ENCODE peak calls at places on chromosomes 4 and X, in seven cellular contexts. H is adrenal gland, E is GM13976, K is upper lobe of right lung, Y is osteocyte, Q is endothelial cell, O is astrocyte of the spinal cord. M is an unnamed sample.

GRCh38 chr4:80073362-80074008 is 456 bp upstream of the ANTXR2 start:
- DNase-seq in H (no peak), E (peak), K (no peak), Y (no peak), Q (no peak), O (no peak), M (no peak)

GRCh38 chr4:52991452-52991851 is 129.3 kb downstream of the RASL11B start:
- DNase-seq in H (no peak), E (no peak), K (no peak), Y (no peak), Q (no peak), O (no peak), M (no peak)

GRCh38 chr4:8599657-8600056 is 7.1 kb downstream of the CPZ start:
- DNase-seq in H (peak), E (no peak), K (no peak), Y (peak), Q (no peak), O (peak), M (peak)

GRCh38 chr4:144906181-144906895 is 191.7 kb downstream of the ANAPC10 start:
- DNase-seq in H (no peak), E (no peak), K (no peak), Y (no peak), Q (no peak), O (peak), M (peak)

GRCh38 chr4:7739077-7739917 is 200.4 kb downstream of the AFAP1 start:
- DNase-seq in H (no peak), E (no peak), K (no peak), Y (no peak), Q (no peak), O (no peak), M (no peak)

GRCh38 chrX:23811135-23811781 is 28.3 kb downstream of the SAT1 start:
- DNase-seq in H (peak), E (no peak), K (no peak), Y (no peak), Q (no peak), O (no peak), M (peak)

GRCh38 chr4:98421106-98421505 is 159.9 kb downstream of the RAP1GDS1 start:
- DNase-seq in H (no peak), E (no peak), K (no peak), Y (no peak), Q (no peak), O (peak), M (no peak)

GRCh38 chr4:48403779-48404178 is 62.5 kb downstream of the SLAIN2 start:
- DNase-seq in H (no peak), E (no peak), K (no peak), Y (no peak), Q (no peak), O (no peak), M (no peak)

GRCh38 chrX:109155161-109155560 is 326.7 kb downstream of the GUCY2F start:
- DNase-seq in H (no peak), E (no peak), K (no peak), Y (no peak), Q (no peak), O (no peak), M (no peak)

GRCh38 chrX:119880076-119880475 is 8.4 kb downstream of the NDUFA1 start:
- DNase-seq in H (no peak), E (no peak), K (no peak), Y (no peak), Q (no peak), O (no peak), M (no peak)

GRCh38 chr4:5278213-5278612 is 226.9 kb downstream of the STK32B start:
- DNase-seq in H (no peak), E (no peak), K (no peak), Y (no peak), Q (no peak), O (no peak), M (no peak)

GRCh38 chr4:77481856-77482255 is 123.8 kb upstream of the CXCL13 start:
- DNase-seq in H (no peak), E (no peak), K (no peak), Y (no peak), Q (no peak), O (no peak), M (peak)

GRCh38 chrX:101260435-101260834 is 30.7 kb downstream of the TAF7L start:
- DNase-seq in H (no peak), E (peak), K (no peak), Y (no peak), Q (peak), O (no peak), M (peak)

GRCh38 chr4:73258668-73259551 is at the start of gene ANKRD17:
- DNase-seq in H (peak), E (peak), K (peak), Y (peak), Q (peak), O (peak), M (peak)

GRCh38 chrX:38657562-38657961 is 96.2 kb downstream of the TSPAN7 start:
- DNase-seq in H (no peak), E (no peak), K (no peak), Y (no peak), Q (no peak), O (no peak), M (no peak)

GRCh38 chrX:38651625-38652601 is 90.6 kb downstream of the TSPAN7 start:
- DNase-seq in H (no peak), E (peak), K (no peak), Y (no peak), Q (no peak), O (no peak), M (no peak)

GRCh38 chrX:38656350-38656915 is 95.1 kb downstream of the TSPAN7 start:
- DNase-seq in H (no peak), E (no peak), K (no peak), Y (no peak), Q (no peak), O (no peak), M (no peak)

GRCh38 chrX:38652934-38653442 is 91.6 kb downstream of the TSPAN7 start:
- DNase-seq in H (no peak), E (no peak), K (no peak), Y (no peak), Q (no peak), O (no peak), M (no peak)

DNA sequence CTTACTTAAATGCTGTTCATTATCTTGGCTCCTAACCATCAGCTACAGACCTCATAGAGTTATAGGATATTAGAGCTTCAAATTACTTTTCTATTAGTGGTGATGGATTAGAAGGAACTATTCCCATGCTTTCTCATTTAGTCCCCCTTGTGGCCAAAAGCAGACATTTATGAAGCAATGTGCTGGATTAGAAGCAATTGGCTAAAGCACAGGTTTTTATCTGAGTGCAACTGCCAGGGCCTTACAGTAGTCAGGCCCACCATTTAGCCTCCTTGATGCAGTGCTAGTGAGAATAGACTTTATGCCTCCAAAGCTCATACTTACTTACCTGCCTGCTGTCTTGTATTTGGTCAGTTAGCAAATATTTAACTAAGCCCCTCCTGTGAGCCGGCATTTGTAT is 93.0 kb downstream of the TSPAN7 start:
- DNase-seq in H (peak), E (no peak), K (no peak), Y (no peak), Q (peak), O (peak), M (peak)
- TF ChIP-seq CTCF in H (peak), E (no peak), K (peak), Y (peak), Q (peak), O (peak), M (peak)

DNA sequence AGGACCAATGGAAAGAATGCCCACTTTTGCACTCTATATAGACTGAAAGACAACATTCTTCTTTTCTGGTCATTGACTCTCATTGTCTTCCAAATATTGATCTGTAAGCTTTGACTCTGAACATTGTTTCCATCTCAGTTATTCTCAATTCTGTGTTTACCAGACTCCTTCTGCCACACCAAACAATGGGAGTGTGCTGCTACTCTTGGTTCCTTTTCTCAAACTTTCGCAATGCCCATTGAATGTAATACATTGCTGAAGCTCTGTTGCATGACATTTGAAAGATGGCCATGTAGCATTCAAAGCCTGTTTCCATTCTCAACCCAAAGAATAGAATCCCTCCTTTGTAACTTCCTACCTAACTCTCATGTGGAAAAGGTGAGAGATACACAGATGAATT is 136.2 kb downstream of the BTC start:
- DNase-seq in H (no peak), E (no peak), K (no peak), Y (no peak), Q (no peak), O (no peak), M (no peak)
- TF ChIP-seq CTCF in H (no peak), E (no peak), K (no peak), Y (no peak), Q (no peak), O (no peak), M (no peak)

DNA sequence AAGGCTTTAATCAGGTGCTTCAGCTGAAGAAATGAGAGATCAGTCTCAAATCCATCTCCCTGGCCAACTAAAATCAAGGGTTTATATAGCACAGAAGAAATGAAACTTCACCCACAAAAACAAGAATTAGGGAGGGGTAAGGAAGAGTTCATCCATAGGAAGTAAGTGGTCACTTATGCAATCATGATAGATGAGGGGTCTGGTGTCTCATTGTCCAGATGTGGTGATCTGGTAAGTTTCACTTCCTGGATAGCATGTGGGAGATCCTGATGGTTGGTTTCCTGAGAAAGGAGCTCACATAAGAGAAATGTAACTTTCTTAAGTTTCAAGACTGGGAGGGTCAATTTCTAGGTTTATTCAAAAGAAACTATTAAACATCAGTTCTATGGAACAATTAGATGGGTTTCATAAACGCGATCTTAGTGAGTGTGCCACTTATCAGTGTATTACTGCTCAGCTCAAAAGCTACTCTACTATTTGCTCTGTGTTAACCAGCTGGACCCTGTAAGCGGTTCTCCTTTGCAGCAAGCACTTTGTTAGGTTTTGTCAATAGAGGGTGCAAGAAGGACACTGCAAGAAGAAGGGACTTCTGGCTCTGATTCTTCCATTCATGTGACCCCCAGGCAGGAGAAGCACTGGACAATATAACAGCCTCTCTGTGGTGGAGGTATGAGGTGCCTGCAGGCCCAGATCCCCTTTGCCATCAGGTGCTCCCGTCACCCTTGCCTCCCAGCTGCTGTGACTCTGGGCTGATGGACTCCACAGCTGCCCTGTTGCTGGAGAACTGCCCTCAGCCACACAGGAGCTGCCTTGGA is 35.4 kb upstream of the HPSE start:
- DNase-seq in H (no peak), E (no peak), K (no peak), Y (no peak), Q (no peak), O (no peak), M (peak)
- TF ChIP-seq CTCF in H (no peak), E (no peak), K (no peak), Y (no peak), Q (no peak), O (no peak), M (no peak)

GRCh38 chrX:72554448-72555140 is 18.0 kb downstream of the HDAC8 start:
- DNase-seq in H (no peak), E (no peak), K (no peak), Y (no peak), Q (peak), O (peak), M (no peak)
- TF ChIP-seq CTCF in H (no peak), E (no peak), K (no peak), Y (no peak), Q (peak), O (no peak), M (no peak)

GRCh38 chrX:37504991-37505390 is 66.5 kb upstream of the LANCL3 start:
- DNase-seq in H (no peak), E (no peak), K (no peak), Y (no peak), Q (no peak), O (no peak), M (no peak)

DNA sequence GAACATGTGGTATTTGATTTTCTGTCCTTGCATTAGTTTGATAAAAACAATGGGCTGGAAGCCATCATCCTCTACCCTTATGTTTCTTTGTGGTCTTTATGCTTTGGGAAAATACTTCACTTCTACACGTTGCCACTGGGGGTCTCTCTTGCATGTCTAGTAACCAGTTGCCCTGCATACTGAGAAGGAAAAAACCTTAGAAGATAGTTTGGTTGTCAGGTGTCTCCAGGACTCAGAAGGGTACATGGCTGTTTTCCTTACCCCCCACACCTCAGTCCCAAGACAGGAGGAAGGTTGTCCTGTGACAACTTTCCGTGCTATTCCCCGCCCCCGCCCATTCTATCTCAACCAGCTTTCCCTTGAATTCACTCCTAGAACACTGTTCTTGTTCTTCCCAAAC is 62.1 kb upstream of the LANCL3 start:
- DNase-seq in H (no peak), E (no peak), K (no peak), Y (no peak), Q (peak), O (peak), M (peak)
- TF ChIP-seq CTCF in H (peak), E (no peak), K (peak), Y (peak), Q (no peak), O (peak), M (peak)

GRCh38 chrX:133933316-133933715 is 52.1 kb downstream of the GPC3 start:
- DNase-seq in H (no peak), E (no peak), K (no peak), Y (no peak), Q (no peak), O (no peak), M (no peak)
- TF ChIP-seq CTCF in H (no peak), E (no peak), K (no peak), Y (no peak), Q (no peak), O (no peak), M (no peak)

GRCh38 chr4:4248036-4248884 is at the start of gene TMEM128:
- DNase-seq in H (peak), E (peak), K (peak), Y (peak), Q (peak), O (peak), M (peak)
- TF ChIP-seq CTCF in H (peak), E (no peak), K (peak), Y (peak), Q (no peak), O (peak), M (peak)

GRCh38 chrX:151724563-151725337 is 8.9 kb downstream of the FATE1 start:
- DNase-seq in H (no peak), E (no peak), K (no peak), Y (no peak), Q (no peak), O (no peak), M (no peak)

GRCh38 chrX:151726751-151727150 is 7.8 kb upstream of the CNGA2 start:
- DNase-seq in H (no peak), E (no peak), K (no peak), Y (no peak), Q (no peak), O (no peak), M (no peak)

GRCh38 chrX:151725338-151725614 is 9.3 kb upstream of the CNGA2 start:
- DNase-seq in H (no peak), E (no peak), K (no peak), Y (no peak), Q (no peak), O (no peak), M (no peak)

GRCh38 chrX:151723156-151723760 is 7.4 kb downstream of the FATE1 start:
- DNase-seq in H (no peak), E (no peak), K (no peak), Y (no peak), Q (peak), O (no peak), M (no peak)

DNA sequence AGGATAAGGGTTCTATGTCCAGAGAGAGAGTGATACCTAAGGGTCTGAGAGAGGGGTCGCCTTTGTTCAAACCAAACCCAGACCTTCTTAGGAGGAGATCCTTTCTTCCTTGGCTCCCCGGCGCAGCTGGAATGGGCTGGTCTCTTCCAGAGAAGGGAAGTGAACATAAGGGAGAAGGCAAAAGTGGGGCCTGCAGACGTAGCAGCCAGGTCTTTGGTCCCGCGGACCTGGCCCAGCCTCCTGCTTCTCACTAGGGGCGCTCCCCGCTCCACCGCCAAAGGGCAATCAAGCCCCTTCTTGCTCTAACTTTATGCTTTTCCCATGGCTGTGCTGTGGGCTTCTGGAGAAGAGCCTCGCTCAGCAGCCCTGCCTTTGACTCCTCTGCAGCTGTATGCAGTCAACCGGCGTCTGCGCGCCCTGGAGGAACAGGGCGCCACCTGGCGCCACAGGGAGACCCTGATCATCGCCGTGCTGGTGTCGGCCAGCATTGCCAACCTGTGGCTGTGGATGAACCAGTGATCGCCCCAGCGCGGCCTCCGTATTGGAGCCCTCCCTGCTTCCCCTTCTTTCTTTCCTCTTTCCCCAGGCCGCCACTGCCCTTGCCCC is 6.5 kb downstream of the FATE1 start:
- DNase-seq in H (no peak), E (no peak), K (no peak), Y (no peak), Q (peak), O (peak), M (peak)
- TF ChIP-seq CTCF in H (no peak), E (no peak), K (peak), Y (no peak), Q (no peak), O (peak), M (peak)

DNA sequence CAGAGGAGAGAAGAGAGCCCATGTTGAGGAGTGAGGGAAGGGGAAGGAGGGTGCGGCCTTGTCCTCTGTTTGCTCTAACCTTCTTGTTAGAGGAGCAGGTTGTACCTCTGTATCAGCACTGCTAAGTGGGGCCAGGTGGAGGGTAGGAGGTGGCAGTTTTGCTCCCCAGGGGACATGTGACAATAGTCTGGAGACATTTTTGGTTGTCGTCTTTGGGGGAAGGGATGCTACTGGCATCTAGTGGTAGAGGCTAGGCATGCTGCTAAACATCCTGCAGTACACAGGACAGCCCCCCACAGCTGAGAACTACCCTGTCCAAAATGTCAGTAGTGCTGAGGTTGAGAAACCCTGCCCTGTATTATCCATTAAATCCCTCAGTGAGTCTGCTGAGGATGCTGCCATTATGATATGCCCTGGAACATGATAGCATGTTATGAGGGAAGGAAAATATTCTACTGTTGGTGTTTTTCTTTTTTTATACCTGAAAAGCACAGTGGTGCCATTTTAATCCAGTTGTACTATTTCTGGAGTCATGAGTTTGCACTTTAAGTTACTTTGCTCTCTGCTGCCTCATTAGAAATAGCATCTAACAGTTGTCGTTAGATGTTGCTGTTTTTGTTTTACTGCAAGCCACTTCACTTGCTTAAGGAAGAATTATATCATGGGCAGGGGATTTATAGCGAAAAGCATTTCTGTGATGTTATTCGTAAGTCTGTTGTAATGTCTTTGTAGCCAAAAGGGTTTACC is 90.6 kb downstream of the LRP2BP start:
- DNase-seq in H (no peak), E (peak), K (peak), Y (no peak), Q (peak), O (peak), M (no peak)
- TF ChIP-seq CTCF in H (peak), E (peak), K (peak), Y (peak), Q (no peak), O (peak), M (peak)